ENCODE peak calls at places on chromosomes 6 and 20, in six cellular contexts. E is HTR-8/SVneo; O is NCI-H524; F is CD4-positive, alpha-beta T cell; L is left cardiac atrium; B is GM04503. N is an unnamed sample.

GRCh38 chr6:21507811-21508210 is 85.7 kb upstream of the SOX4 start:
- DNase-seq in E (no peak), O (no peak), F (no peak), L (no peak), B (no peak), N (no peak)

GRCh38 chr6:123316733-123317323 is 319.9 kb downstream of the TRDN start:
- DNase-seq in E (no peak), O (peak; percentile 16), F (no peak), L (no peak), B (no peak), N (no peak)

GRCh38 chr20:61420781-61421180 is 168.7 kb downstream of the CDH4 start:
- DNase-seq in E (no peak), O (peak; percentile 0), F (no peak), L (no peak), B (no peak), N (no peak)

GRCh38 chr6:34381086-34381485 is 11.4 kb downstream of the NUDT3 start:
- DNase-seq in E (no peak), O (no peak), F (no peak), L (no peak), B (no peak), N (no peak)

GRCh38 chr6:26336355-26337198 is 28.4 kb upstream of the BTN3A2 start:
- DNase-seq in E (peak; percentile 70), O (no peak), F (no peak), L (no peak), B (no peak), N (no peak)

GRCh38 chr6:75830959-75831885 is 82.2 kb downstream of the MYO6 start:
- DNase-seq in E (no peak), O (peak; percentile 27), F (no peak), L (no peak), B (no peak), N (no peak)

GRCh38 chr20:50467618-50468373 is 42.4 kb upstream of the PTPN1 start:
- DNase-seq in E (peak; percentile 81), O (peak; percentile 50), F (no peak), L (peak; percentile 44), B (no peak), N (no peak)

GRCh38 chr6:1468126-1468525 is 78.8 kb downstream of the FOXF2 start:
- DNase-seq in E (no peak), O (no peak), F (no peak), L (no peak), B (no peak), N (no peak)

GRCh38 chr20:64027981-64028685 is 7.8 kb upstream of the C20orf204 start:
- DNase-seq in E (no peak), O (no peak), F (no peak), L (no peak), B (no peak), N (no peak)

GRCh38 chr20:19932170-19932667 is 84.9 kb upstream of the NAA20 start:
- DNase-seq in E (no peak), O (no peak), F (no peak), L (peak; percentile 63), B (peak; percentile 87), N (peak; percentile 83)

GRCh38 chr6:112701201-112701600 is 354.1 kb downstream of the RFPL4B start:
- DNase-seq in E (peak; percentile 45), O (peak; percentile 83), F (no peak), L (peak; percentile 32), B (no peak), N (no peak)

GRCh38 chr6:168627798-168628551 is 187.0 kb downstream of the SMOC2 start:
- DNase-seq in E (no peak), O (no peak), F (no peak), L (no peak), B (no peak), N (no peak)

GRCh38 chr6:25652007-25652515 is at the start of gene SCGN:
- DNase-seq in E (peak; percentile 52), O (peak; percentile 48), F (peak; percentile 7), L (peak; percentile 80), B (no peak), N (no peak)

GRCh38 chr6:168196881-168197635 is 118.0 kb upstream of the FRMD1 start:
- DNase-seq in E (no peak), O (no peak), F (no peak), L (no peak), B (no peak), N (no peak)

GRCh38 chr6:166456360-166457156 is 73.8 kb upstream of the MPC1 start:
- DNase-seq in E (no peak), O (peak; percentile 87), F (no peak), L (no peak), B (no peak), N (no peak)

GRCh38 chr6:46781478-46782378 is 11.5 kb upstream of the MEP1A start:
- DNase-seq in E (peak; percentile 18), O (peak; percentile 65), F (no peak), L (peak; percentile 36), B (peak; percentile 3), N (peak; percentile 4)

GRCh38 chr20:5065489-5066383 is 54.0 kb downstream of the PCNA start:
- DNase-seq in E (peak; percentile 89), O (no peak), F (no peak), L (peak; percentile 54), B (peak; percentile 89), N (peak; percentile 59)

GRCh38 chr20:1623501-1624250 is 3.9 kb upstream of the SIRPB1 start:
- DNase-seq in E (no peak), O (no peak), F (no peak), L (no peak), B (no peak), N (no peak)

GRCh38 chr20:10307359-10307735 is 88.7 kb downstream of the SNAP25 start:
- DNase-seq in E (no peak), O (no peak), F (no peak), L (no peak), B (no peak), N (no peak)

GRCh38 chr6:83092756-83093399 is 25.4 kb downstream of the DOP1A start:
- DNase-seq in E (no peak), O (no peak), F (no peak), L (no peak), B (no peak), N (no peak)

GRCh38 chr6:134374486-134374885 is 56.6 kb upstream of the SGK1 start:
- DNase-seq in E (no peak), O (no peak), F (no peak), L (peak; percentile 55), B (no peak), N (no peak)

GRCh38 chr20:37256286-37256685 is 5.3 kb downstream of the GHRH start:
- DNase-seq in E (no peak), O (no peak), F (no peak), L (no peak), B (no peak), N (no peak)

GRCh38 chr6:52634211-52634610 is 36.7 kb upstream of the TMEM14A start:
- DNase-seq in E (no peak), O (no peak), F (no peak), L (no peak), B (no peak), N (no peak)

GRCh38 chr6:143149771-143150170 is 89.1 kb downstream of the AIG1 start:
- DNase-seq in E (no peak), O (no peak), F (no peak), L (no peak), B (peak; percentile 59), N (no peak)

GRCh38 chr20:55160996-55161395 is 685.6 kb downstream of the DOK5 start:
- DNase-seq in E (no peak), O (no peak), F (no peak), L (no peak), B (no peak), N (no peak)

GRCh38 chr6:86276056-86276455 is 633.4 kb upstream of the SYNCRIP start:
- DNase-seq in E (no peak), O (no peak), F (no peak), L (no peak), B (no peak), N (no peak)

GRCh38 chr6:130697661-130698535 is 129.3 kb upstream of the SMLR1 start:
- DNase-seq in E (peak; percentile 47), O (peak; percentile 55), F (peak; percentile 43), L (peak; percentile 26), B (no peak), N (no peak)

GRCh38 chr20:58793512-58794420 is 56.9 kb downstream of the GNAS-AS1 start:
- DNase-seq in E (no peak), O (no peak), F (no peak), L (no peak), B (no peak), N (no peak)

GRCh38 chr20:58628491-58629212 is 22.4 kb upstream of the STX16 start:
- DNase-seq in E (no peak), O (no peak), F (no peak), L (no peak), B (no peak), N (no peak)

GRCh38 chr6:129686941-129687627 is 22.9 kb downstream of the ARHGAP18 start:
- DNase-seq in E (no peak), O (no peak), F (no peak), L (no peak), B (no peak), N (no peak)

GRCh38 chr6:135002229-135002844 is 52.3 kb downstream of the HBS1L start:
- DNase-seq in E (peak; percentile 27), O (peak; percentile 28), F (no peak), L (no peak), B (no peak), N (no peak)

GRCh38 chr6:117481926-117482239 is 591 bp upstream of the DCBLD1 start:
- DNase-seq in E (no peak), O (no peak), F (no peak), L (no peak), B (no peak), N (no peak)

GRCh38 chr6:136526196-136526930 is 23.9 kb downstream of the MAP7 start:
- DNase-seq in E (no peak), O (peak; percentile 77), F (peak; percentile 27), L (peak; percentile 63), B (no peak), N (no peak)

GRCh38 chr6:140360651-140361050 is 986.2 kb upstream of the CITED2 start:
- DNase-seq in E (no peak), O (peak; percentile 89), F (no peak), L (no peak), B (no peak), N (no peak)

GRCh38 chr6:43992783-43993505 is 134.3 kb downstream of the MRPL14 start:
- DNase-seq in E (no peak), O (no peak), F (no peak), L (peak; percentile 60), B (no peak), N (no peak)

GRCh38 chr6:45498620-45499019 is 120.9 kb upstream of the SUPT3H start:
- DNase-seq in E (no peak), O (no peak), F (no peak), L (no peak), B (no peak), N (no peak)

GRCh38 chr20:63896136-63896890 is 1.4 kb downstream of the DNAJC5 start:
- DNase-seq in E (peak; percentile 54), O (no peak), F (no peak), L (peak; percentile 58), B (no peak), N (no peak)

GRCh38 chr6:63478751-63479150 is 93.5 kb upstream of the LOC128125822 start:
- DNase-seq in E (no peak), O (no peak), F (no peak), L (no peak), B (no peak), N (no peak)

GRCh38 chr6:34836451-34836850 is 44.6 kb downstream of the BLTP3A start:
- DNase-seq in E (no peak), O (no peak), F (no peak), L (no peak), B (no peak), N (no peak)

GRCh38 chr20:17226410-17227198 is at the start of gene PCSK2:
- DNase-seq in E (no peak), O (peak; percentile 99), F (no peak), L (peak; percentile 34), B (no peak), N (no peak)